ENCODE peak calls at places on chromosomes 12 and 14, in four cellular contexts. One of them, this sample, is unnamed.

GRCh38 chr14:47148686-47149085 is 497.1 kb upstream of the RPL10L start:
- DNase-seq in HepG2: no peak
- DNase-seq in K562: no peak
- DNase-seq in GM12878: no peak
- DNase-seq in this sample: no peak

GRCh38 chr12:92075425-92075891 is 70.2 kb downstream of the BTG1 start:
- DNase-seq in HepG2: no peak
- DNase-seq in K562: no peak
- DNase-seq in GM12878: no peak
- DNase-seq in this sample: no peak

GRCh38 chr12:12990700-12991468 is 9.2 kb downstream of the HEBP1 start:
- DNase-seq in GM12878: no peak
- DNase-seq in HepG2: no peak
- DNase-seq in K562: no peak
- DNase-seq in this sample: peak; percentile 26

GRCh38 chr12:55797068-55797467 is 20.5 kb downstream of the SARNP start:
- DNase-seq in HepG2: peak; percentile 51
- DNase-seq in GM12878: no peak
- DNase-seq in K562: peak; percentile 41
- DNase-seq in this sample: peak; percentile 36

GRCh38 chr12:46491548-46491947 is 119.0 kb upstream of the SLC38A2 start:
- DNase-seq in GM12878: no peak
- DNase-seq in HepG2: no peak
- DNase-seq in K562: no peak
- DNase-seq in this sample: no peak

GRCh38 chr12:54012631-54013398 is 4.0 kb downstream of the HOXC8 start:
- DNase-seq in K562: peak; percentile 32
- DNase-seq in HepG2: no peak
- DNase-seq in GM12878: no peak
- DNase-seq in this sample: no peak

GRCh38 chr14:52043690-52044089 is 25.2 kb downstream of the NID2 start:
- DNase-seq in HepG2: peak; percentile 21
- DNase-seq in K562: peak; percentile 30
- DNase-seq in GM12878: no peak
- DNase-seq in this sample: peak; percentile 73

GRCh38 chr14:96470331-96470730 is 31.9 kb upstream of the PAPOLA start:
- DNase-seq in K562: no peak
- DNase-seq in HepG2: no peak
- DNase-seq in GM12878: no peak
- DNase-seq in this sample: no peak

GRCh38 chr14:94375552-94376107 is 12.8 kb downstream of the SERPINA1 start:
- DNase-seq in GM12878: no peak
- DNase-seq in K562: no peak
- DNase-seq in HepG2: no peak
- DNase-seq in this sample: no peak

GRCh38 chr12:18296909-18297280 is 35.6 kb downstream of the PIK3C2G start:
- DNase-seq in GM12878: no peak
- DNase-seq in K562: no peak
- DNase-seq in HepG2: no peak
- DNase-seq in this sample: no peak

GRCh38 chr12:104748790-104749189 is 209.3 kb downstream of the SLC41A2 start:
- DNase-seq in K562: no peak
- DNase-seq in GM12878: no peak
- DNase-seq in HepG2: no peak
- DNase-seq in this sample: no peak

GRCh38 chr12:123033392-123034021 is 53.0 kb downstream of the ARL6IP4 start:
- DNase-seq in K562: peak; percentile 54
- DNase-seq in GM12878: no peak
- DNase-seq in HepG2: no peak
- DNase-seq in this sample: no peak

GRCh38 chr12:101850199-101850598 is 19.4 kb upstream of the GNPTAB start:
- DNase-seq in K562: no peak
- DNase-seq in GM12878: no peak
- DNase-seq in HepG2: no peak
- DNase-seq in this sample: no peak

GRCh38 chr12:122850048-122850445 is 14.8 kb downstream of the HIP1R start:
- DNase-seq in GM12878: no peak
- DNase-seq in K562: no peak
- DNase-seq in HepG2: no peak
- DNase-seq in this sample: no peak

GRCh38 chr14:99041141-99041819 is 230.7 kb downstream of the BCL11B start:
- DNase-seq in HepG2: no peak
- DNase-seq in K562: no peak
- DNase-seq in GM12878: no peak
- DNase-seq in this sample: no peak

GRCh38 chr12:6765634-6766581 is at the start of gene PTMS:
- DNase-seq in HepG2: peak; percentile 41
- DNase-seq in GM12878: no peak
- DNase-seq in K562: peak; percentile 74
- DNase-seq in this sample: peak; percentile 86

GRCh38 chr12:6763380-6763779 is 2.8 kb upstream of the PTMS start:
- DNase-seq in HepG2: no peak
- DNase-seq in K562: no peak
- DNase-seq in GM12878: no peak
- DNase-seq in this sample: no peak

GRCh38 chr12:6761849-6762248 is 4.3 kb upstream of the PTMS start:
- DNase-seq in HepG2: no peak
- DNase-seq in GM12878: no peak
- DNase-seq in K562: no peak
- DNase-seq in this sample: no peak

GRCh38 chr12:6765048-6765633 is 1.0 kb upstream of the PTMS start:
- DNase-seq in K562: peak; percentile 39
- DNase-seq in HepG2: no peak
- DNase-seq in GM12878: no peak
- DNase-seq in this sample: no peak

DNA sequence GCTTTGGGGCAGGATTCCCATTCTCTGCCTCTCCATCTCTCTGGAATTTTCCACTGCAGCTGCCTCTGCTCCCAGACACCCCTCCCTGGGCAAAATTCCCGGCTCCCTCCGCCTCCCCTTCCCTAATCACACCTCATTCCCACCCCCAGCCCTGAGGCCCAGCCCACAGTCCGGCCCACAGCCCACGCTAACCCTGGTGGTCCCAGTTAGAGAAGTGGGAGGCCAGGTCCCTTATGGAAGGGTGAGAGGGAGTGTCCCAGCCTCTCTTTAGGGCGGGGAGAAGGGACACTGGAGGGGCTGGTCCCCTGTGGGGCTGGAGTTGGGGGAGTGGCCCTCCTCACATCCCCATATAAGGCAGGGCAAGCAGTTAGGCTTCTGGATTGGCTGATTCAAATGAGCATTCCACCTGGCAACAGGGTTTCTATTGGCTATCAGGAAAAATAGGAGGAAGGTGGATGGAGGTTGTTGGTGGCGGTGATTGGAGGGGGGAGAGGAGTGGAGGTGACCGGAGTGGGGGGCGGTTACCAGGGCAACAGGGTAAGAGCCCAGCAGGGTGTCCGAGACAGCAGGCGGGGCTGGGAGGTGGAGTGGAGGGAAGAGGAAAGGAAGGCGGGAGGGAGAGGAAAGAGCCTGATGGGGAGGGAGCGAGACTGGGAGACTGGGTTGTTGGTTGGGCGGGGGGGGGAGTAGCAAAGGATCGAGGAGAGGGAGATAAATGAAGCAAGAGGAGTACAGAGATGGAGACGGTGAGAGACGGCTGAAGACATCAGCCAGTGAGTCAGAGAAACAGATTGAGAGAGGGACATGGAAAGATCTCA is 1.9 kb upstream of the PTMS start:
- DNase-seq in GM12878: peak; percentile 98
- DNase-seq in HepG2: peak; percentile 95
- DNase-seq in K562: peak; percentile 88
- DNase-seq in this sample: peak; percentile 96
- TF ChIP-seq ATF3 in GM12878: no peak
- TF ChIP-seq ATF3 in HepG2: no peak
- TF ChIP-seq ATF3 in K562: no peak
- TF ChIP-seq ATF3 in this sample: no peak

DNA sequence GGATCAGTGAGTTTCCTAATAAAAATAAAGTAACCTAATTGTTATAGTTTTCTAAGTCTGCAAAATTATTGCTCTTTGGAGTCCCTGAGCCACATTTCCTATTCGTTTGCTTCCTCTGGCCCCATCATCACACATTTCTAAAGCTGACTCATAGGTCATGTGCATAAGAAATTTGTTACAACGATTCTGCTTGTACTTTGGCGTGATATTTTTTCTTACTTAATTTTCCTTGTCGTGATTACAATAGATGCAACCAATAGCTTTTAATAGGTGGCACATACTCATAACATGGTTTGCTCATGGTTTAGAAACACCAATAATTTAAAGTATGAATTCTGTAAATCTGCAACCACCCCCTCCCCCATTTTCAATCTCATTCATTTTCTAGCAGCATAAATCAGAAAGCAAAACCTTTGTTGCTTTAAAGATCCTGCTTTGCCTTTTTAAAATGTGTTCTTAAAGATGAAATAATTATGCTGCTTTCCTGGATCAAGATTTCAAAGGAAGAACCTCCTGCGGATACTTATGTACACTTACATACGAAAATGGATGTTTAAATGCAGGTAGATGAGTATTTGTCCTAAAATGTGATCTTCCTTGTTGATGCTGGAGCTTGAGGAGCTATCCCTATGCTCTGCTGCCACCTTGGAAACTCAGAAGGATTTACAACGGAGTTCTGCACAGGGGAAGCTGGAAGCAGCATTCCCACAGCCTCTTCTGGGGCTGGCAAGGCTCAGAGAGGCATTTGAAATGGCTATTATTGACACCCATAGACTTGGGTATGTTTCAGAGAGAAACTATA is 1.7 kb upstream of the FLRT2 start:
- DNase-seq in HepG2: peak; percentile 41
- DNase-seq in K562: no peak
- DNase-seq in GM12878: no peak
- DNase-seq in this sample: peak; percentile 22
- TF ChIP-seq USF2 in HepG2: no peak
- TF ChIP-seq USF2 in K562: no peak
- TF ChIP-seq USF2 in GM12878: no peak
- TF ChIP-seq USF2 in this sample: no peak

DNA sequence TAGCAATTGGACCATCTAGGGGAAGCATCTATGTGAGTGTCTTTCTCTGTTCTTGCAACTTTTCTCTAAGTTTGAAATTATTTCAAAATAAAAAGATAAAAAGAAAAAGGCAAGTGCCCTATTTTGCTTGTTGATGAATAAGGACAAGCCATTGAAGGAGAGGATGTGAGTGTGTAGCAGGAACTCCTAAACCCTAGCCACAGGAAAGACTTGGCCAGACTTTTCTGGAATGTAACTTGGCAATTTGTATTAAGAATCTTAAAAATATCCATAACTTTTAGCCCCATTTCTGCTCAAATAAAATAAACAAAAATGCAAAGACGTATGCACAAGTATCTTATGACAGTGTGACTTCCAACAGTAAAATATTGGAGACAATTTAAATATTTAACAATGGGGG is 279.5 kb downstream of the CACNA1C start:
- DNase-seq in GM12878: no peak
- DNase-seq in HepG2: no peak
- DNase-seq in K562: no peak
- DNase-seq in this sample: no peak
- TF ChIP-seq ESRRA in GM12878: no peak
- TF ChIP-seq ESRRA in HepG2: no peak
- TF ChIP-seq ESRRA in K562: no peak
- TF ChIP-seq ESRRA in this sample: no peak

GRCh38 chr12:57638096-57638495 is 5.1 kb upstream of the B4GALNT1 start:
- DNase-seq in HepG2: no peak
- DNase-seq in GM12878: no peak
- DNase-seq in K562: no peak
- DNase-seq in this sample: no peak
- TF ChIP-seq ATF3 in HepG2: no peak
- TF ChIP-seq ATF3 in GM12878: no peak
- TF ChIP-seq ATF3 in K562: no peak
- TF ChIP-seq ATF3 in this sample: no peak

DNA sequence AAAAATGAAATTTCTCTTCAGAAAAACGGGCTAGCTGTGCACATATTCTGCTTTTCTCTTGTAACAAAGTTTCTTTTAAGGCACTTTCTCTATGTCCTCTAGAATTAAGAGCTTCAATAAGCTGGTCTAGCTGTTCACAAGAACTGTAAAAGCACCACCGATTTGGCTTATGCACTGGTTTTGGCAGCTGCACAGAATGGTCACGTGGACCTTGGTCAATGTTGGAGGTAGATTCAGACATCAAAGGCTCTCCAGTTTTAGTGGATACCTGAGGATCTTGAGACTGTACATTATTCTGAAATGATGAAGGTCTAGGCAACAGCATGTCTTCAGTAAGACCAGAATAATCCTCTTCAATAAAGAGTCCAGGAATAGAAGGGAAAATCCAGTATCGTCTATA is 61.5 kb upstream of the CFL2 start:
- DNase-seq in K562: no peak
- DNase-seq in GM12878: no peak
- DNase-seq in HepG2: peak; percentile 27
- DNase-seq in this sample: no peak
- TF ChIP-seq USF2 in K562: no peak
- TF ChIP-seq USF2 in GM12878: no peak
- TF ChIP-seq USF2 in HepG2: no peak
- TF ChIP-seq USF2 in this sample: no peak

DNA sequence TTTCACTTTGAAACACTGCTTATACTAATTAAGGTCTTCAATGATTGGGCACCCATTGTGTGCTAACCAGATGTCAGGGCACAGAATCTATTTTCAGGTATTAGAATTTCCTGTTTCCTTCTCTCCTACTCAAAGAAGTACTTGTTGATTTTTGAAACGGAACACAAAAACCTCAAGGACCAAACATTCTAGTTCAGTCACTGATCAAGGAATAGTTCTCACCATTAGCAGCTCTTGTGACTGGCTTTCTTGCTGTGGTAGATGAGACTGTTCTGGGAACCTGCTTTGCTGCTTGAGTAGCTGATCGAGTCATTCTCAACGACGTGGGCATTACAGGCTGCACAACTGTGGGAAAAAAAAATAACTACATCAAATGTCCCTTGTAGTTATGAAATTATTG is 11.0 kb downstream of the DLGAP5 start:
- DNase-seq in HepG2: no peak
- DNase-seq in GM12878: peak; percentile 98
- DNase-seq in K562: no peak
- DNase-seq in this sample: no peak
- TF ChIP-seq ESRRA in HepG2: no peak
- TF ChIP-seq ESRRA in GM12878: no peak
- TF ChIP-seq ESRRA in K562: no peak
- TF ChIP-seq ESRRA in this sample: no peak

DNA sequence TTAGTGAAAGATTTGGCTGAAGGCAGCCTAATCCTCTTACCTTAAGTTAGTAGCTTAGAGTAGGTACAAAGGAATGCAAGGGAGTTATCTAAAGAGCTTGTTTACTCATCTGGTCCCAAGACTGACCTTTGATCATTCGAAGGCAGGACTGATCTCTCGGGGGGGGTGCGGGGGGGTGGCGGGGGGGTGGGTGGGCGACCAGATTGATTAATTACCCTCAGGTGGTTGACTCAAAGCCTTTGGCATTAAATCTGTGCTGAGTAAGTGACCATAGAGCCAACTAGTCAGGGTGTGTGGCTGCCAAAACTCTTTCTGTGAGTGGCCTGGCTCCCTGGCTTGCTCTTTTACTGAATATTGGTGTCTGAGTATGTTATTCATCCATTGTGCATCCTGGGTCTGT is 731.9 kb upstream of the FBXO33 start:
- DNase-seq in K562: no peak
- DNase-seq in HepG2: no peak
- DNase-seq in GM12878: no peak
- DNase-seq in this sample: no peak
- TF ChIP-seq ATF3 in K562: no peak
- TF ChIP-seq ATF3 in HepG2: no peak
- TF ChIP-seq ATF3 in GM12878: no peak
- TF ChIP-seq ATF3 in this sample: no peak

This sample was measured in WTC11.